ENCODE peak calls at places on chromosomes 1 and 21, in five cellular contexts. S, K, B, R and J are unnamed samples.

GRCh38 chr1:107057197-107058133 is 991 bp downstream of the PRMT6 start:
- DNase-seq in K (peak; percentile 81), R (peak; percentile 61), S (peak; percentile 71), B (peak; percentile 39), J (peak; percentile 59)

GRCh38 chr1:164575356-164575755 is 16.4 kb downstream of the PBX1 start:
- DNase-seq in K (no peak), S (no peak), B (no peak), R (no peak), J (no peak)

GRCh38 chr1:109712321-109712864 is 342 bp downstream of the GSTM5 start:
- DNase-seq in K (peak; percentile 49), S (no peak), R (peak; percentile 11), B (no peak), J (no peak)

GRCh38 chr1:192442736-192443135 is 125.9 kb downstream of the RGS21 start:
- DNase-seq in K (no peak), S (no peak), B (peak; percentile 12), R (no peak), J (no peak)

GRCh38 chr21:28436286-28436932 is 556.3 kb downstream of the LTN1 start:
- DNase-seq in S (no peak), R (no peak), B (peak; percentile 74), K (no peak), J (peak; percentile 81)

GRCh38 chr1:31372961-31373896 is at the start of gene FABP3:
- DNase-seq in K (peak; percentile 88), R (peak; percentile 74), B (peak; percentile 70), S (peak; percentile 92), J (peak; percentile 71)

GRCh38 chr1:34478460-34479076 is 276.3 kb upstream of the GJB5 start:
- DNase-seq in B (no peak), K (no peak), R (no peak), S (no peak), J (no peak)

GRCh38 chr21:43864806-43865470 is at the start of gene AGPAT3:
- DNase-seq in K (peak; percentile 53), R (no peak), B (no peak), S (no peak), J (no peak)

GRCh38 chr1:15950302-15950701 is 25.6 kb downstream of the ZBTB17 start:
- DNase-seq in K (no peak), R (no peak), B (no peak), S (no peak), J (no peak)

GRCh38 chr1:161072751-161073449 is 3.2 kb upstream of the ARHGAP30 start:
- DNase-seq in S (no peak), K (no peak), B (no peak), R (no peak), J (no peak)

GRCh38 chr1:201565771-201566528 is 27.0 kb downstream of the NAV1 start:
- DNase-seq in K (no peak), S (no peak), B (no peak), R (no peak), J (no peak)

GRCh38 chr21:41751621-41752020 is 15.2 kb downstream of the RIPK4 start:
- DNase-seq in B (no peak), K (no peak), S (no peak), R (peak; percentile 72), J (no peak)

GRCh38 chr1:212062832-212063438 is 27.4 kb downstream of the DTL start:
- DNase-seq in R (no peak), K (no peak), S (no peak), B (peak; percentile 65), J (no peak)

DNA sequence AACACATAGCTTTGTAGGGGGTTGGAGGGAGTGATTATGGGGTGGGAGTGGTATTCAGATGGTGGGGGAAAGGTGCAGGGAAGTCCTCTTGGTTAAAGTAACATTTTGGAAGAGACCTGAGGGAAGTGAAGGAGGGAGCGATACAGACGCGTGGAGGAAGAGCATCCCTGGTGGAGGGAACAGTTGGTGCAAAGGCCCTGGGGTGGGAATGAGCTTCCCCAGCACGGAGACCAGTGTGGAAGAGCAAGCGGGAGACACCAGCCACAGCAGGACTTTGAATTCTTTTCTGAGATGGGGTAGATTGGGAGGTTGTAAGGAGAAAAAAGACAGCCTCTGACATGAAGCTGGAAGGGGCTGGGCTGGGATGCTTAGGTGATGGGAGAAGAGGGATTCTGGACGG is 23.5 kb downstream of the DHRS3 start:
- DNase-seq in S (no peak), B (no peak), K (no peak), R (no peak), J (no peak)
- H3K4me3 ChIP-seq in S (no peak overlapping the region), B (peak overlapping the region; percentile 48), K (peak overlapping the region; percentile 21), R (no peak overlapping the region), J (no peak overlapping the region)

DNA sequence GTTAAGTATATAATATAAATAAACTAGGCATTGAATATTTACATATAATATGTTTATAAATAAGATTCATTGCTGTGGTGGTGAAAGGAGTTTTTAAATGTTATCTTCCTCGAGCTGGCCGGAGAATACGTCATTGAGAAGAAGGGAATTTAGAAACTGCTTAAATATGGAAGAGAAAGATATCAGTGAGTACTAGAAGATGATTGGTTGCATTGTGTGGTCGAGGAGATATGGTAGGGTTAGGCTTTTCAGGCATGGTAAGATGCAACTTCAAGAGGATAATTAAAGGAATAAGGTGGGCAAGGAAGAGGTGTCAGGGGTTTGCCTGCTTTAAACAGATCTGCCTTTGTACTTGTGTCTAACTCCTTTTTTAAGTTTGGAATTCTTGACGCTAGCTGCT is 73.5 kb downstream of the RPS6KC1 start:
- DNase-seq in R (no peak), K (no peak), B (no peak), S (no peak), J (no peak)
- H3K4me3 ChIP-seq in R (no peak overlapping the region), K (no peak overlapping the region), B (no peak overlapping the region), S (no peak overlapping the region), J (no peak overlapping the region)

GRCh38 chr1:154154053-154154452 is 820 bp downstream of the NUP210L start:
- DNase-seq in K (no peak), B (no peak), S (no peak), R (no peak), J (no peak)

GRCh38 chr1:154157520-154158306 is 2.8 kb upstream of the NUP210L start:
- DNase-seq in B (peak; percentile 56), S (no peak), K (no peak), R (peak; percentile 52), J (peak; percentile 29)

GRCh38 chr1:154151311-154151710 is 3.6 kb downstream of the NUP210L start:
- DNase-seq in K (no peak), R (no peak), S (no peak), B (peak; percentile 37), J (no peak)

GRCh38 chr1:154155282-154155681 is 409 bp upstream of the NUP210L start:
- DNase-seq in K (peak; percentile 49), B (peak; percentile 63), R (peak; percentile 51), S (no peak), J (peak; percentile 31)

GRCh38 chr1:154154534-154155181 is at the start of gene NUP210L:
- DNase-seq in K (peak; percentile 68), S (peak; percentile 49), B (peak; percentile 44), R (peak; percentile 84), J (peak; percentile 59)
- H3K4me3 ChIP-seq in K (no peak within 1 kb of the TSS), S (no peak within 1 kb of the TSS), B (no peak within 1 kb of the TSS), R (no peak within 1 kb of the TSS), J (no peak within 1 kb of the TSS)

GRCh38 chr1:54474500-54475235 is 68.5 kb upstream of the SSBP3 start:
- DNase-seq in K (peak; percentile 77), S (peak; percentile 48), R (no peak), B (no peak), J (peak; percentile 53)
- H3K4me3 ChIP-seq in K (peak overlapping the region; percentile 38), S (peak overlapping the region; percentile 32), R (no peak overlapping the region), B (no peak overlapping the region), J (peak overlapping the region; percentile 48)

DNA sequence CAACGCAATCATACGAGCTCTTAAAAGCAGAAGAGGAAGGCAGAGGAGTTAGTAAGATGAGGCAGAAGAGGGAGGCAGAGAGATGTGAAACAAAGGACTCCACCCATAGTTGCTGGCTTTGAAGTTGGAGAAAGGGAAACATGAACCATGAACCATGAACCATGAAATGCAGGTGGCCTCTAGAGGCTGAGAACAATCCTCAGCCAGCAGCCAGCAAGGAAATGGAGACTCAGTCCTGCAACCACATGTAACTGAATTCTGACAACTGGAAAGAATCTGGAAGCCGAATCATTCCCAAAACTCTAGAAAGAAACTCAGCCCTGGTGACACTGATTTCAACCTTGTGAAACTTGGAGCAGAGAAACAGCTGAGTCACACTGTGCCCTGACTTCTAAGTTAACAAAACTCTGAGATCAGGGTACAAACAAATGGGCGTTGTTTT is 10.1 kb downstream of the DIPK1A start:
- DNase-seq in S (peak; percentile 69), B (peak; percentile 75), K (no peak), R (no peak), J (no peak)
- H3K4me3 ChIP-seq in S (no peak overlapping the region), B (no peak overlapping the region), K (no peak overlapping the region), R (no peak overlapping the region), J (no peak overlapping the region)

GRCh38 chr1:61224609-61225008 is 142.2 kb downstream of the NFIA start:
- DNase-seq in K (no peak), S (no peak), R (no peak), B (no peak), J (no peak)

GRCh38 chr1:61230523-61230922 is 148.2 kb downstream of the NFIA start:
- DNase-seq in K (no peak), S (peak; percentile 68), B (no peak), R (no peak), J (no peak)

GRCh38 chr1:61225478-61225877 is 143.1 kb downstream of the NFIA start:
- DNase-seq in B (no peak), K (no peak), S (no peak), R (no peak), J (no peak)

GRCh38 chr1:61227857-61228557 is 145.6 kb downstream of the NFIA start:
- DNase-seq in B (no peak), K (no peak), R (no peak), S (no peak), J (no peak)

GRCh38 chr1:61226791-61227567 is 144.6 kb downstream of the NFIA start:
- DNase-seq in R (no peak), B (peak; percentile 71), S (peak; percentile 63), K (no peak), J (no peak)
- H3K4me3 ChIP-seq in R (no peak overlapping the region), B (peak overlapping the region; percentile 59), S (no peak overlapping the region), K (no peak overlapping the region), J (no peak overlapping the region)

GRCh38 chr1:147241955-147242448 is 482 bp upstream of the CHD1L start:
- DNase-seq in R (no peak), S (no peak), B (no peak), K (no peak), J (no peak)
- H3K4me3 ChIP-seq in R (no peak overlapping the region), S (peak overlapping the region; percentile 100), B (peak overlapping the region; percentile 55), K (peak overlapping the region; percentile 68), J (peak overlapping the region; percentile 67)

DNA sequence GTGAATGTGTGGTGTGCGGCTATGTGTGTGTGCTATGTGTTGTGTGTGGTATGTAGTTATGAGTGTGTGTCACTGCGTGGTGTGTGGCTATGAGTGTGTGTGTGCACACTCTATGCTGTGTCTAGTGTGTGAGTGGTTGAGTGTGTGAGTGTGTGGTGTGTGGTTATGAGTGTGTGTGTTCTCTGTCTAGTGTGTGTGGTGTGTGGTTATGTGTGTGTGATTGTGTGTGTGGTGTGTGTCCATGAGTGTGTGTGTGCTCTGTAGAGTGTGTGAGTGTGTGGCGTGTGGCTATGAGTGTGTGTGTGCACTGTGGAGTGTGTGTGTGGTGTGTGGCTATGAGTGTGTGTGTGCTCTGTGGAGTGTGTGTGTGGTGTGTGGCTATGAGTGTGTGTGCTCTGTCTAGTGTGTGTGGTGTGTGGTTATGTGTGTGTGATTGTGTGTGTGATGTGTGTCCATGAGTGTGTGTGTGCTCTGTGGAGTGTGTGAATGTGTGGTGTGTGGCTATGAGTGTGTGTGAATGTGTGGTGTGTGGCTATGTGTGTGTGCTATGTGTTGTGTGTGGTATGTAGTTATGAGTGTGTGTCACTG is 2.3 kb upstream of the FCMR start:
- DNase-seq in R (no peak), B (no peak), S (no peak), K (no peak), J (no peak)
- H3K4me3 ChIP-seq in R (no peak overlapping the region), B (no peak overlapping the region), S (no peak overlapping the region), K (no peak overlapping the region), J (no peak overlapping the region)